ENCODE peak calls at places on chromosomes 2 and 18, in ten cellular contexts. S, K, V, T, N, A, D, Z, G and F are unnamed samples.

GRCh38 chr2:221973902-221974301 is 324.9 kb downstream of the PAX3 start:
- DNase-seq in S (no peak), K (no peak), N (no peak), V (no peak), Z (no peak), T (no peak), D (no peak), G (no peak), A (no peak), F (no peak)

GRCh38 chr2:27860111-27860510 is 30.1 kb downstream of the RBKS start:
- DNase-seq in V (no peak), Z (no peak), S (no peak), T (no peak), A (peak; percentile 81), G (no peak), D (no peak), K (no peak), N (peak; percentile 83), F (peak; percentile 60)

GRCh38 chr2:32792416-32792815 is 154.3 kb upstream of the LTBP1 start:
- DNase-seq in V (no peak), S (no peak), K (no peak), T (no peak), D (no peak), A (no peak), Z (no peak), N (no peak), G (peak; percentile 23), F (no peak)

GRCh38 chr2:32947484-32948143 is 861 bp downstream of the LTBP1 start:
- DNase-seq in N (peak; percentile 64), G (peak; percentile 26), A (peak; percentile 50), T (no peak), Z (no peak), V (no peak), D (no peak), K (peak; percentile 9), S (peak; percentile 8), F (peak; percentile 26)

GRCh38 chr2:26465981-26466471 is 11.9 kb downstream of the OTOF start:
- DNase-seq in D (no peak), K (no peak), A (no peak), G (peak; percentile 6), Z (no peak), V (no peak), S (no peak), T (no peak), N (no peak), F (no peak)

GRCh38 chr2:54573532-54573915 is 117.4 kb downstream of the SPTBN1 start:
- DNase-seq in N (no peak), T (no peak), D (no peak), Z (no peak), G (no peak), V (no peak), S (no peak), K (no peak), A (no peak), F (no peak)

GRCh38 chr2:240991378-240992263 is 6.8 kb upstream of the SNED1 start:
- DNase-seq in G (peak; percentile 98), T (no peak), N (peak; percentile 98), Z (peak; percentile 44), K (no peak), D (no peak), S (no peak), A (peak; percentile 93), V (no peak), F (peak; percentile 84)

GRCh38 chr18:78974115-78974740 is 5.4 kb upstream of the SALL3 start:
- DNase-seq in N (no peak), A (no peak), Z (no peak), T (no peak), D (no peak), K (no peak), G (no peak), S (no peak), V (no peak), F (no peak)

GRCh38 chr2:205679410-205680009 is 2.8 kb upstream of the NRP2 start:
- DNase-seq in T (no peak), V (no peak), Z (no peak), D (no peak), G (no peak), A (no peak), N (no peak), S (no peak), K (no peak), F (no peak)

GRCh38 chr2:237072067-237072931 is 13.4 kb upstream of the COPS8 start:
- DNase-seq in Z (peak; percentile 62), D (no peak), T (peak; percentile 57), K (peak; percentile 59), A (peak; percentile 17), G (peak; percentile 62), V (no peak), N (peak; percentile 69), S (peak; percentile 68), F (peak; percentile 75)

GRCh38 chr18:72542993-72543361 is 1.2 kb downstream of the CBLN2 start:
- DNase-seq in K (no peak), D (no peak), G (no peak), N (no peak), A (no peak), V (no peak), T (no peak), S (no peak), Z (no peak), F (no peak)

GRCh38 chr2:120465012-120465700 is 119.2 kb downstream of the INHBB start:
- DNase-seq in A (no peak), Z (no peak), T (no peak), S (no peak), D (no peak), K (no peak), V (no peak), N (no peak), G (no peak), F (no peak)

GRCh38 chr2:25268136-25268535 is 73.6 kb downstream of the DNMT3A start:
- DNase-seq in T (no peak), S (no peak), D (no peak), V (no peak), A (no peak), Z (no peak), G (no peak), N (no peak), K (no peak), F (no peak)

GRCh38 chr2:190415794-190416729 is 7.9 kb downstream of the MFSD6 start:
- DNase-seq in K (no peak), D (no peak), Z (no peak), S (no peak), N (no peak), V (no peak), A (no peak), G (no peak), T (no peak), F (no peak)

GRCh38 chr2:112884869-112885502 is 26.0 kb upstream of the IL37 start:
- DNase-seq in A (no peak), G (peak; percentile 26), N (peak; percentile 65), S (peak; percentile 66), Z (peak; percentile 70), D (no peak), V (no peak), T (peak; percentile 56), K (peak; percentile 74), F (peak; percentile 46)

GRCh38 chr2:215626063-215626462 is 190.2 kb upstream of the FN1 start:
- DNase-seq in D (no peak), G (no peak), A (no peak), T (no peak), N (no peak), K (no peak), V (no peak), S (no peak), Z (no peak), F (no peak)

GRCh38 chr18:63817441-63818051 is 42.3 kb downstream of the SERPINB7 start:
- DNase-seq in T (no peak), N (peak; percentile 23), G (no peak), K (no peak), D (no peak), Z (no peak), V (no peak), S (no peak), A (peak; percentile 87), F (peak; percentile 53)

GRCh38 chr2:75522543-75523312 is 38.0 kb downstream of the EVA1A start:
- DNase-seq in K (no peak), N (peak; percentile 77), T (no peak), G (no peak), A (no peak), S (no peak), D (no peak), Z (no peak), V (no peak), F (no peak)

GRCh38 chr2:105858868-105859693 is 114.4 kb downstream of the NCK2 start:
- DNase-seq in N (no peak), S (no peak), T (no peak), D (no peak), A (no peak), V (no peak), K (no peak), G (no peak), Z (no peak), F (no peak)

GRCh38 chr2:227862227-227862740 is 9.1 kb upstream of the DAW1 start:
- DNase-seq in K (peak; percentile 47), Z (peak; percentile 68), G (no peak), D (no peak), N (peak; percentile 65), A (no peak), S (peak; percentile 32), V (peak; percentile 7), T (no peak), F (no peak)

GRCh38 chr2:239273280-239274234 is 127.3 kb downstream of the HDAC4 start:
- DNase-seq in A (no peak), S (no peak), T (no peak), G (peak; percentile 30), K (peak; percentile 84), V (no peak), N (no peak), D (no peak), Z (no peak), F (no peak)

GRCh38 chr2:98806266-98806697 is 75.3 kb upstream of the MGAT4A start:
- DNase-seq in A (peak; percentile 4), V (no peak), T (no peak), Z (no peak), D (no peak), K (no peak), S (no peak), N (no peak), G (peak; percentile 44), F (peak; percentile 19)

GRCh38 chr2:11750917-11751316 is 4.5 kb downstream of the LPIN1 start:
- DNase-seq in Z (no peak), V (no peak), T (no peak), G (no peak), S (no peak), D (no peak), A (peak; percentile 50), N (no peak), K (no peak), F (no peak)

GRCh38 chr2:235291464-235291863 is 202.4 kb upstream of the AGAP1 start:
- DNase-seq in S (no peak), D (no peak), G (no peak), V (no peak), K (no peak), A (no peak), Z (peak; percentile 13), T (no peak), N (no peak), F (no peak)

GRCh38 chr18:69588301-69588700 is 187.6 kb downstream of the DOK6 start:
- DNase-seq in K (no peak), A (no peak), N (peak; percentile 6), Z (peak; percentile 57), G (no peak), T (no peak), S (no peak), D (no peak), V (no peak), F (no peak)

GRCh38 chr18:62505669-62506494 is 16.9 kb upstream of the ZCCHC2 start:
- DNase-seq in K (no peak), A (no peak), N (peak; percentile 51), V (no peak), G (no peak), Z (no peak), D (no peak), T (no peak), S (no peak), F (no peak)